ENCODE peak calls at places on chromosome 7, in eight cellular contexts. X, K, H, P, N, E, F and L are unnamed samples. For H3K4me1 and H3K9me3, the result is how much of the 10 kb centered on the place peaks cover.

GRCh38 chr7:134798155-134798554 is 18.7 kb downstream of the CALD1 start:
- DNase-seq in H (no peak), K (no peak), P (no peak), E (no peak), N (no peak), F (no peak), X (no peak), L (no peak)

GRCh38 chr7:50217961-50218360 is 86.6 kb upstream of the IKZF1 start:
- DNase-seq in H (no peak), K (no peak), N (no peak), X (no peak), E (no peak), F (no peak), P (no peak), L (no peak)

GRCh38 chr7:74061840-74062539 is 21.6 kb upstream of the LIMK1 start:
- DNase-seq in K (no peak), P (peak), H (peak), N (peak), E (peak), X (peak), F (peak), L (peak)

GRCh38 chr7:36300696-36301350 is 88.8 kb upstream of the ANLN start:
- DNase-seq in E (peak), F (peak), H (peak), X (no peak), K (peak), P (peak), N (no peak), L (peak)

GRCh38 chr7:107027208-107027607 is 17.3 kb upstream of the PRKAR2B start:
- DNase-seq in H (no peak), P (no peak), K (no peak), E (no peak), N (no peak), X (no peak), F (no peak), L (no peak)

GRCh38 chr7:100577103-100577502 is 3.4 kb upstream of the SAP25 start:
- DNase-seq in E (no peak), X (no peak), P (no peak), K (no peak), F (no peak), N (no peak), H (no peak), L (no peak)

GRCh38 chr7:139734395-139734794 is 43.4 kb downstream of the HIPK2 start:
- DNase-seq in X (peak), P (no peak), E (peak), N (no peak), K (no peak), H (peak), F (no peak), L (peak)

GRCh38 chr7:97107192-97107800 is 10.2 kb upstream of the SDHAF3 start:
- DNase-seq in F (no peak), H (peak), K (no peak), E (no peak), N (no peak), P (no peak), X (peak), L (no peak)

GRCh38 chr7:96710544-96710943 is 898 bp upstream of the SEM1 start:
- DNase-seq in H (no peak), P (no peak), N (no peak), F (no peak), X (no peak), E (no peak), K (no peak), L (no peak)

GRCh38 chr7:47302560-47302959 is 279.4 kb downstream of the TNS3 start:
- DNase-seq in N (no peak), H (no peak), P (no peak), E (no peak), K (no peak), X (no peak), F (no peak), L (no peak)

GRCh38 chr7:127828843-127829502 is 177.0 kb downstream of the SND1 start:
- DNase-seq in E (no peak), N (no peak), H (no peak), K (no peak), P (no peak), X (no peak), F (no peak), L (no peak)

GRCh38 chr7:149171894-149172533 is 23.3 kb upstream of the ZNF282 start:
- DNase-seq in P (no peak), K (no peak), X (peak), F (no peak), H (no peak), E (no peak), N (no peak), L (no peak)

GRCh38 chr7:79789584-79790345 is 336.3 kb upstream of the MAGI2 start:
- DNase-seq in N (no peak), K (no peak), F (no peak), P (no peak), E (no peak), X (peak), H (peak), L (no peak)

GRCh38 chr7:114047889-114048288 is 129.1 kb upstream of the PPP1R3A start:
- DNase-seq in E (no peak), H (peak), N (no peak), P (no peak), K (no peak), F (no peak), X (peak), L (no peak)

GRCh38 chr7:109552017-109552416 is 982.3 kb downstream of the DNAJB9 start:
- DNase-seq in E (no peak), P (no peak), N (no peak), K (no peak), F (no peak), X (no peak), H (no peak), L (no peak)

GRCh38 chr7:98110249-98111022 is 3.8 kb downstream of the LMTK2 start:
- DNase-seq in E (no peak), X (peak), K (peak), N (no peak), P (peak), F (no peak), H (peak), L (peak)

GRCh38 chr7:101669307-101669706 is 40.2 kb upstream of the MYL10 start:
- DNase-seq in E (no peak), F (no peak), H (no peak), N (no peak), K (no peak), P (no peak), X (no peak), L (peak)

GRCh38 chr7:57176928-57177635 is 44.8 kb upstream of the ZNF479 start:
- DNase-seq in E (no peak), K (no peak), P (no peak), F (no peak), H (no peak), N (no peak), X (no peak), L (no peak)

GRCh38 chr7:88184848-88185304 is 35.0 kb downstream of the SRI start:
- DNase-seq in P (no peak), X (peak), H (peak), K (no peak), E (no peak), N (no peak), F (peak), L (no peak)

GRCh38 chr7:126605056-126605455 is 647.7 kb downstream of the GRM8 start:
- DNase-seq in H (no peak), E (no peak), K (no peak), N (no peak), X (no peak), F (no peak), P (no peak), L (no peak)

GRCh38 chr7:21542891-21543527 is at the start of gene DNAH11:
- DNase-seq in F (peak), H (peak), K (peak), X (no peak), P (peak), N (peak), E (peak), L (peak)

GRCh38 chr7:105885386-105886111 is 9.2 kb upstream of the ATXN7L1 start:
- DNase-seq in K (no peak), N (no peak), X (no peak), E (no peak), F (peak), P (no peak), H (peak), L (no peak)

GRCh38 chr7:18583305-18583704 is 87.8 kb downstream of the HDAC9 start:
- DNase-seq in H (peak), K (no peak), E (no peak), N (no peak), F (no peak), X (peak), P (no peak), L (no peak)

GRCh38 chr7:27106906-27107250 is 4.4 kb upstream of the HOXA2 start:
- DNase-seq in H (no peak), X (no peak), F (no peak), E (no peak), N (no peak), K (no peak), P (no peak), L (no peak)

GRCh38 chr7:131250331-131250730 is 77.3 kb upstream of the MKLN1 start:
- DNase-seq in K (peak), F (no peak), N (no peak), X (peak), P (no peak), H (no peak), E (no peak), L (no peak)

GRCh38 chr7:73659983-73660382 is 7.6 kb upstream of the VPS37D start:
- DNase-seq in F (no peak), P (no peak), X (no peak), N (no peak), H (no peak), K (no peak), E (no peak), L (no peak)

GRCh38 chr7:100719523-100720319 is 547 bp upstream of the EPO start:
- DNase-seq in F (no peak), H (peak), K (no peak), X (peak), N (no peak), E (no peak), P (no peak), L (no peak)

GRCh38 chr7:132394283-132395003 is 181.8 kb downstream of the PLXNA4 start:
- DNase-seq in N (no peak), H (peak), E (no peak), K (no peak), F (no peak), P (no peak), X (no peak), L (no peak)

GRCh38 chr7:156932006-156932405 is 17.5 kb upstream of the NOM1 start:
- DNase-seq in F (no peak), K (no peak), H (peak), E (no peak), X (no peak), N (no peak), P (no peak), L (no peak)

GRCh38 chr7:589781-590575 is 70.3 kb upstream of the PDGFA start:
- DNase-seq in E (peak), K (no peak), F (no peak), X (no peak), P (no peak), H (no peak), N (no peak), L (no peak)

GRCh38 chr7:593324-594115 is 73.9 kb upstream of the PDGFA start:
- DNase-seq in E (no peak), X (no peak), F (no peak), P (no peak), H (no peak), N (no peak), K (no peak), L (no peak)

GRCh38 chr7:594212-594913 is 74.7 kb upstream of the PDGFA start:
- DNase-seq in X (no peak), E (peak), N (no peak), H (no peak), K (no peak), F (no peak), P (no peak), L (peak)

GRCh38 chr7:590731-591551 is 71.3 kb upstream of the PDGFA start:
- DNase-seq in P (no peak), F (no peak), N (peak), K (no peak), X (no peak), H (no peak), E (peak), L (peak)

DNA sequence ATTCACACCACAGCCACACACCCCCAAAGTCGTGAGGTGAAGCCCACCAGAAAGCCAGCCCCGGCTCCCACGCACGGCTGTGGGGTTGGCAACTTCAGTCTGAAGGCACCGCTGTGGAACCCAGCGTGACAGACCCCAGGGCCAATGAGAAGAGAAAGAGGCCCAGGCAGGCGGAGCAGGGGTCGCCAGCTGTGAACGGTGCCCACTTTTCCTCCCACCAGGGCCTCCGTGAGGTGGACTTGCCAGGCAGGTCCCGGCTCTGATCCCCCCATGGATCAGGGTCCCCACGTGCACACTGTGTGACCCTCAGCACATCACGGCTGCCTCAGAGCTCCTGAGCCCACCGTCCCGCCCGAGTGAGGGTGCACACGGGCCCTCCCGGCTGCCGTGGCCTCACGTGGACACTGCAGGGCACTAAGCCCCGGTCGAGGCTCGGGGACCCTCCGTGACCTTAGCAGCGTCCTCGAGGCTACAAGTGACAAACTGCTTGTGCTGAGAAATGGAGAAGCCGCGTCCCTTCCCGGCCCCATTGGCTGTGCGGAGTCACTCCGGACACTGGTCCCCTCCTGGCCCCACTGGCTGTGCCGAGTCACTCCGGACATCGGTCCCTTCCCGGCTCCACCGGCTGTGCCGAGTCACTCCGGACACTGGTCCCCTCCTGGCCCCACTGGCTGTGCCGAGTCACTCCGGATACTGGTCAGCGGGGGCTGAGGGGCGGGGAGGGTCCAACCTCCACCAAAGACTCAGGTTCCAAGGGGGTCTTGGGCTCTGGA is 72.4 kb upstream of the PDGFA start:
- DNase-seq in N (no peak), P (no peak), E (no peak), F (no peak), H (no peak), K (no peak), X (no peak), L (peak)
- H3K27ac ChIP-seq in N (no peak), P (no peak), E (no peak), F (no peak), H (no peak), K (no peak), X (no peak), L (no peak)

DNA sequence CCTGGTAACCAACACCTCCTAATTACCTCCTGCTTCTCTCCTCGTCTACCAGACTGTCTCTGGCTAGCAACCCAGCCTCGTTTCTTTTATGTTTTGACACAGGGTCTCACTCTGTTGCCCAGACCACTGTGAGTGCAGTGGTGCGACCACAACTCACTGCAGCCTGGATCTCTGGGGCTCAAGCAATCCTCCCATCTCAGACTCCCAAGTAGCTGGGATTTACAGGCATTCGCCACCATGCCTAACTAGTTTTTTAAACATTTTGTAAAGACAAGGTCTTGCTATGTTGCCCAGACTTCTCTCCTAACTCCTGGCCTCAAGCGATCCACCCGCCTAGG is 10.2 kb downstream of the TNRC18 start:
- DNase-seq in F (no peak), X (no peak), P (no peak), E (no peak), H (no peak), N (no peak), K (no peak), L (no peak)
- H3K4me1 ChIP-seq in F (under half), X (under half), P (under half), E (under half), H (under half), N (under half), K (under half), L (under half)

GRCh38 chr7:118040562-118040961 is 143.4 kb upstream of the LSM8 start:
- DNase-seq in F (no peak), P (no peak), K (no peak), X (no peak), H (no peak), N (no peak), E (no peak), L (no peak)
- H3K9me3 ChIP-seq in F (under half), P (under half), K (under half), X (under half), H (under half), N (under half), E (under half), L (under half)

GRCh38 chr7:24741691-24742639 is 15.3 kb downstream of the GSDME start:
- DNase-seq in E (peak), K (no peak), F (no peak), H (peak), P (no peak), N (peak), X (peak), L (no peak)
- H3K27ac ChIP-seq in E (peak), K (no peak), F (no peak), H (no peak), P (no peak), N (peak), X (peak), L (no peak)

GRCh38 chr7:33040803-33041516 is 21.6 kb downstream of the NT5C3A start:
- DNase-seq in K (no peak), H (peak), P (peak), N (no peak), E (no peak), X (peak), F (peak), L (no peak)
- H3K4me1 ChIP-seq in K (under half), H (under half), P (under half), N (under half), E (under half), X (under half), F (under half), L (under half)

DNA sequence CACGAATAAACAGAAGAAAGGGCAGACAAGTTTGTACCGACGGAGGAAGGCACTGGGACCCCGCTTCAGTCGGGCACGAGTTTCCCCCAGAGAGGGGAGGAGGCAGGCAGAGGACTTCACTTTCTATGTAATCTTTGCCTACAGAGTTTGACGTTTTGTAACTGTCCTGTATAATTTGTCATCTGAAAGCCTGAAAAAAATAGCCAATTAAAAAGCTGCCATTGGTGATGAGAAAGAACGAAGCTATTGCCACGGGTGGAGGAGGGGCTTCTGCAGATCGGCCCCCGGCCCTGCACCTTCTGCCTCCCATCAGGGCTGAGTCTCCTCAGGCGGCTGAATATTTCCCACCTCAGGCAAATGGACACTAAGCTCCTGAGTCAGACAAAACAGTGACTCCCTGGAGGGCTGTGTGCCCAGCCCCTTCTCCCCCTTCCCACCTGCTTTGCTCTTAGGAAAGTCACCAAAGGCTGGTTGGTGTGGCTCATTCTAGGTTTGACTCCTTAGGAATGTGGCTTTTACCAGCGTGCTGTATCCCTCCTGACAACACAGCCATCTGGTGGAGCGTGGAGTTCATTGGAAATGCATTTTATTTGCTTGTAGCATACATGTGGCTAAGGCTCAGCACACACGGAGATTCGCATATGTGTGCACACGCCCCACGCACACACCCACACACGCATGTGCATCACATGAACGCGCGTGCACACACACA is 117.4 kb downstream of the VIPR2 start:
- DNase-seq in P (peak), F (peak), H (no peak), K (peak), N (peak), X (no peak), E (no peak), L (no peak)
- H3K9me3 ChIP-seq in P (under half), F (under half), H (under half), K (under half), N (under half), X (under half), E (under half), L (under half)

GRCh38 chr7:64997927-64998391 is 7.1 kb upstream of the ZNF117 start:
- DNase-seq in N (no peak), F (peak), P (no peak), H (peak), K (no peak), E (peak), X (peak), L (no peak)
- H3K27ac ChIP-seq in N (no peak), F (peak), P (no peak), H (no peak), K (no peak), E (peak), X (no peak), L (peak)

GRCh38 chr7:129845178-129845971 is 107.4 kb downstream of the UBE2H start:
- DNase-seq in F (no peak), X (peak), H (peak), P (no peak), E (no peak), N (no peak), K (no peak), L (no peak)
- H3K4me1 ChIP-seq in F (under half), X (under half), H (under half), P (under half), E (half or more), N (under half), K (under half), L (under half)